ENCODE peak calls at places on chromosome X, in four cellular contexts. C, E, N and V are unnamed samples.

GRCh38 chrX:69229436-69229835 is 64.2 kb upstream of the PJA1 start:
- DNase-seq in E (no peak), C (no peak), N (no peak), V (no peak)

GRCh38 chrX:118615141-118615540 is 112.3 kb upstream of the IL13RA1 start:
- DNase-seq in C (no peak), N (no peak), E (no peak), V (no peak)

GRCh38 chrX:132219343-132219768 is at the start of gene RAP2C:
- DNase-seq in N (peak; percentile 75), C (peak; percentile 82), E (no peak), V (peak; percentile 71)

GRCh38 chrX:11189097-11189496 is 78.0 kb downstream of the HCCS start:
- DNase-seq in C (no peak), E (no peak), N (no peak), V (no peak)

GRCh38 chrX:49041683-49042529 is 1.3 kb downstream of the TFE3 start:
- DNase-seq in C (peak; percentile 42), E (peak; percentile 24), N (peak; percentile 21), V (no peak)

GRCh38 chrX:38868941-38869378 is 67.7 kb downstream of the MID1IP1 start:
- DNase-seq in C (no peak), N (no peak), E (peak; percentile 74), V (no peak)

GRCh38 chrX:323721-324628 is 5.4 kb upstream of the GTPBP6 start:
- DNase-seq in E (peak; percentile 42), C (peak; percentile 93), N (peak; percentile 89), V (peak; percentile 20)

GRCh38 chrX:151973851-151974335 is 583 bp downstream of the GABRE start:
- DNase-seq in C (no peak), E (no peak), N (peak; percentile 16), V (no peak)

GRCh38 chrX:102832661-102833060 is 104.4 kb upstream of the RAB40AL start:
- DNase-seq in E (no peak), C (peak; percentile 81), N (peak; percentile 26), V (no peak)

GRCh38 chrX:132743086-132743485 is 215.3 kb downstream of the HS6ST2 start:
- DNase-seq in N (peak; percentile 43), C (no peak), E (no peak), V (no peak)

GRCh38 chrX:22686138-22686541 is 313.6 kb upstream of the DDX53 start:
- DNase-seq in C (no peak), N (no peak), E (no peak), V (no peak)

GRCh38 chrX:291411-291901 is 10.3 kb downstream of the PLCXD1 start:
- DNase-seq in N (no peak), C (no peak), E (no peak), V (no peak)

GRCh38 chrX:69137371-69137881 is 27.8 kb downstream of the PJA1 start:
- DNase-seq in C (no peak), E (no peak), N (peak; percentile 48), V (no peak)

GRCh38 chrX:23902419-23902818 is 5.3 kb downstream of the APOO start:
- DNase-seq in N (peak; percentile 58), E (no peak), C (peak; percentile 76), V (no peak)

GRCh38 chrX:19554786-19555185 is 39.5 kb upstream of the MAP3K15 start:
- DNase-seq in C (no peak), N (no peak), E (no peak), V (no peak)

GRCh38 chrX:46444011-46444410 is 101.2 kb downstream of the ZNF674 start:
- DNase-seq in N (no peak), C (peak; percentile 34), E (peak; percentile 31), V (peak; percentile 5)

GRCh38 chrX:47247206-47247998 is 14.6 kb downstream of the USP11 start:
- DNase-seq in C (no peak), E (no peak), N (no peak), V (no peak)

GRCh38 chrX:45824471-45824870 is 623.8 kb upstream of the DIPK2B start:
- DNase-seq in N (peak; percentile 27), E (no peak), C (peak; percentile 91), V (peak; percentile 84)

DNA sequence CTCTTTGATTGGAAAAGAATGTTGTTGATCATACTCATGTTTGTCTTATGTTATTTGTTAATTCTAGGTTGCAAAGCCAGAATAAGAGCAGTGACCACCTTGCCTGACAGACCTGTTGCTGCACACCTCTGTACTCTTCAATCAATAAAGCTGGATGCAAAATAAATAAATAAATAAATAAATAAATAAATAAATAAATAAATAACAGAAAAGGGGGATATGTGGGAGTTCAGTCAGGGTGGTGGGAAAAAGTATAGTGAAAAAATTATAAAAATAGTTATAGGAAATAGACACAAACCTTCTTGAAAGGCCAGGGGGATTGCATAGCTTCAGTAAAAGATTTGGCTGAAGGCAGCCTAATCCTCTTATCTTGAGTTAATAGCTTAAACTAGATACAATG is 51.3 kb downstream of the TENT5D start:
- DNase-seq in E (no peak), N (no peak), C (no peak), V (no peak)
- TF ChIP-seq REST in E (no peak), N (no peak), C (no peak), V (no peak)

DNA sequence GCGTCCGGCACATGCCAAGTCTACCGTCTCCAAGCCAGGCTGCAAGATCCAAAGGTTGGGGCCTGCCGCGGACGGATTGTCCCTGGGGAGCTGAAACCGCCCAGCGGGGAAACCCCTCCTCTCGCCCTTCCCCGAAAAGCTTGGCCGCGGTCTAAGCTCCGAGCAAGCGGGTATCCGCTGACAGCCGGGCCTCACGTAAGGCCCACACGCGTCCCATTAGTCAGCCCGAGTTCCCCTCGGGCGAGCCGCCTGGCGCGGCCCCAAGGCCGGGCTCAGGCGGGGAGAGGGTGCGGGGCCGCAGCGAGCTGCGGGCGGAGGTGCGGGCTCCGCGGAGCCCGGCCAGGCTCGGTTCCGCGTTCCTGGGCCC is 6.9 kb upstream of the BCOR start:
- DNase-seq in N (no peak), C (no peak), E (no peak), V (no peak)
- TF ChIP-seq REST in N (no peak), C (no peak), E (no peak), V (no peak)

GRCh38 chrX:100648601-100649417 is 4.8 kb downstream of the SRPX2 start:
- DNase-seq in N (peak; percentile 25), E (no peak), C (peak; percentile 14), V (no peak)
- TF ChIP-seq REST in N (no peak), E (no peak), C (no peak), V (no peak)

GRCh38 chrX:120250522-120251271 is at the start of gene ZBTB33:
- DNase-seq in E (peak; percentile 67), N (peak; percentile 94), C (peak; percentile 96), V (peak; percentile 86)
- TF ChIP-seq REST in E (no peak), N (no peak), C (no peak), V (no peak)

GRCh38 chrX:111407948-111408347 is 4.0 kb downstream of the DCX start:
- DNase-seq in E (no peak), N (no peak), C (no peak), V (no peak)
- TF ChIP-seq REST in E (peak; percentile 28), N (peak; percentile 54), C (peak; percentile 43), V (no peak)